ENCODE peak calls at places on chromosomes 16 and 17, in eight cellular contexts. S is right cardiac atrium, Y is right lobe of liver, M is heart right ventricle, U is ovary, N is neuronal stem cell, Q is ascending aorta, L is neural progenitor cell. B is an unnamed sample.

GRCh38 chr17:38894276-38894675 is 24.4 kb downstream of the LASP1 start:
- DNase-seq in S (no peak), Y (no peak), M (no peak), U (no peak), N (no peak), Q (no peak), L (no peak), B (no peak)

GRCh38 chr17:65963179-65963578 is 228.8 kb downstream of the CEP112 start:
- DNase-seq in S (no peak), Y (no peak), M (no peak), U (no peak), N (no peak), Q (no peak), L (no peak), B (no peak)

GRCh38 chr16:28933176-28933575 is 1.4 kb downstream of the CD19 start:
- DNase-seq in S (no peak), Y (no peak), M (no peak), U (no peak), N (no peak), Q (no peak), L (no peak), B (no peak)

GRCh38 chr17:22484826-22485225 is 792.5 kb downstream of the KCNJ18 start:
- DNase-seq in S (no peak), Y (no peak), M (no peak), U (no peak), N (no peak), Q (no peak), L (no peak), B (no peak)

GRCh38 chr17:7837375-7838290 is 3.6 kb downstream of the KDM6B start:
- DNase-seq in S (no peak), Y (no peak), M (no peak), U (no peak), N (no peak), Q (no peak), L (peak; percentile 53), B (peak; percentile 61)

GRCh38 chr16:19583665-19584300 is 28.3 kb downstream of the VPS35L start:
- DNase-seq in S (no peak), Y (no peak), M (peak; percentile 23), U (no peak), N (peak; percentile 20), Q (no peak), L (peak; percentile 56), B (no peak)

GRCh38 chr17:42571435-42572225 is 4.7 kb downstream of the MLX start:
- DNase-seq in S (no peak), Y (no peak), M (no peak), U (no peak), N (no peak), Q (no peak), L (no peak), B (no peak)

GRCh38 chr17:3961564-3962047 is 2.6 kb downstream of the ATP2A3 start:
- DNase-seq in S (no peak), Y (no peak), M (no peak), U (no peak), N (no peak), Q (no peak), L (no peak), B (peak; percentile 93)

GRCh38 chr17:4487820-4488716 is 10.6 kb upstream of the SPNS2 start:
- DNase-seq in S (no peak), Y (no peak), M (no peak), U (no peak), N (no peak), Q (no peak), L (no peak), B (no peak)

GRCh38 chr17:61926831-61927210 is 961 bp downstream of the INTS2 start:
- DNase-seq in S (no peak), Y (no peak), M (no peak), U (no peak), N (no peak), Q (no peak), L (no peak), B (no peak)

GRCh38 chr17:55606431-55606830 is 95.2 kb upstream of the SMIM36 start:
- DNase-seq in S (no peak), Y (no peak), M (no peak), U (no peak), N (no peak), Q (no peak), L (no peak), B (no peak)

GRCh38 chr16:87178977-87179376 is 138.2 kb downstream of the C16orf95 start:
- DNase-seq in S (peak; percentile 73), Y (peak; percentile 66), M (peak; percentile 59), U (no peak), N (no peak), Q (no peak), L (no peak), B (peak; percentile 80)

GRCh38 chr16:57795431-57795878 is 6.8 kb downstream of the KIFC3 start:
- DNase-seq in S (no peak), Y (no peak), M (peak; percentile 50), U (no peak), N (no peak), Q (no peak), L (peak; percentile 78), B (no peak)

GRCh38 chr17:61323696-61324539 is 75.7 kb upstream of the TBX2 start:
- DNase-seq in S (no peak), Y (no peak), M (no peak), U (no peak), N (no peak), Q (no peak), L (no peak), B (no peak)

DNA sequence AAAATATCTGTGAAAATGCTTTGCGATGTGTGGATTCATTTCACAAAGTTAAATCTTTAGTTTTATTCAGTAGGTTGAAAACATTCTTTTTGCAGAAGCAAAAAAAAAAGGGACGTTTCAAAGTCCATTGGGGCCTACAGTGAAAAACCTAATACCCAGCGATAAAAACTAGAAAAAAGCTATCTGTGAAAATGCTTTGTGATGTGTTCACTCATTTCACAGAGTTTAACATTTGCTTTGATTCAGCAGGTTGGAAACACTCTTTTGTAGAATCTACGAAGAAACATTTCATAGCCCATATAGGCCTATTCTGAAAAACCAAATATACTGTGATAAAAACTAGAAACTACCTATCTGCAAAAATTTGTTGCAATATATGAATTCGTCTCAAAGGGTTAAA is 113.6 kb upstream of the WSB1 start:
- DNase-seq in S (no peak), Y (no peak), M (no peak), U (no peak), N (no peak), Q (no peak), L (no peak), B (no peak)
- H3K9me3 ChIP-seq in S (no peaks in the 10 kb centered on the region), Y (no peaks in the 10 kb centered on the region), M (peaks cover 32% of the 10 kb centered on the region), U (no peaks in the 10 kb centered on the region), N (no peaks in the 10 kb centered on the region), Q (no peaks in the 10 kb centered on the region), L (peaks cover 55% of the 10 kb centered on the region), B (peaks cover 43% of the 10 kb centered on the region)

DNA sequence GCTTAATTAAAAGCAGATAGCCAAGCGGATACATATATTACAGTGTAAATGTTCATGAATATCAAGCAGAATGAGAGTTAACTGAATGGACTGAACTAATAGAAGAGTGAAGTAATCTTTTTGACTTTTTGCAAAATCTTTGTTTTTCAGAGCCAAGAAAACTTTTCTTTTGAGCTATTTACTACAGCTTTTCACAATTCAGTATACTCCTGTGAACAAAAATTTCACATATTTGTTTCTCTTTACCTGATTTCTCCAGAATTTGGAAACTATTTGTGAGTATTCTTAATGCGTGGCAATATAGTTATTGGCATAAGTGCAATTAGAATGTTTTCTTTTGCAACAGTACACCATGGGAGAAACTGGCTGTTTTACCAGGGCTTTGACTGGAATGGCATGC is 9.1 kb upstream of the DUXB start:
- DNase-seq in S (no peak), Y (no peak), M (no peak), U (no peak), N (peak; percentile 9), Q (no peak), L (no peak), B (no peak)
- H3K9me3 ChIP-seq in S (peaks cover 3% of the 10 kb centered on the region), Y (no peaks in the 10 kb centered on the region), M (peaks cover 24% of the 10 kb centered on the region), U (no peaks in the 10 kb centered on the region), N (peaks cover 8% of the 10 kb centered on the region), Q (no peaks in the 10 kb centered on the region), L (peaks cover 9% of the 10 kb centered on the region), B (peaks cover 29% of the 10 kb centered on the region)

GRCh38 chr16:11025120-11025531 is 80.8 kb downstream of the CLEC16A start:
- DNase-seq in S (no peak), Y (no peak), M (no peak), U (no peak), N (no peak), Q (no peak), L (no peak), B (no peak)
- H3K9me3 ChIP-seq in S (no peaks in the 10 kb centered on the region), Y (no peaks in the 10 kb centered on the region), M (peaks cover 38% of the 10 kb centered on the region), U (no peaks in the 10 kb centered on the region), N (peaks cover 24% of the 10 kb centered on the region), Q (peaks cover 13% of the 10 kb centered on the region), L (no peaks in the 10 kb centered on the region), B (peaks cover 37% of the 10 kb centered on the region)

DNA sequence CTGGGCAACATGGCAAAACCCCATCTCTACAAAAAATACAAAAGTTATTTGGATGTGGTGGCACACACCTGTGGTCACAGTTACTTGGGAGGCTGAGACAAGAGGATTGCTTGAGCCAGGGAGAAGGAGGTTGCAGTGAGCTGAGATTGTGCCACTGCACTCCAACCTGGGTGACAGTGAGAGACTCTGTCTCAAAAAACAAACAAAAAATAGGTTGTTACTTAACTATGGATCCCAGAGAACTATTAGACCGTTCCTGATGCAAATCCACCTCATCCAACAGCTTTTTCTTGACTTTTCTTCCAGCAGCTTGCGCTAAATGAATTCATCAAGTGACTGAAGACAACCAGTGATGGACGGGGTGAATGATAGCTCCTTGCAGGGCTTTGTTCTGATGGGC is at the start of gene OR2C1:
- DNase-seq in S (no peak), Y (no peak), M (no peak), U (no peak), N (no peak), Q (no peak), L (no peak), B (no peak)
- H3K9me3 ChIP-seq in S (no peaks in the 10 kb centered on the region), Y (no peaks in the 10 kb centered on the region), M (peaks cover 9% of the 10 kb centered on the region), U (no peaks in the 10 kb centered on the region), N (no peaks in the 10 kb centered on the region), Q (no peaks in the 10 kb centered on the region), L (no peaks in the 10 kb centered on the region), B (peaks cover 4% of the 10 kb centered on the region)

GRCh38 chr16:8295436-8295835 is 294.9 kb downstream of the TMEM114 start:
- DNase-seq in S (no peak), Y (no peak), M (no peak), U (no peak), N (no peak), Q (no peak), L (no peak), B (no peak)
- H3K9me3 ChIP-seq in S (no peaks in the 10 kb centered on the region), Y (no peaks in the 10 kb centered on the region), M (no peaks in the 10 kb centered on the region), U (no peaks in the 10 kb centered on the region), N (no peaks in the 10 kb centered on the region), Q (no peaks in the 10 kb centered on the region), L (no peaks in the 10 kb centered on the region), B (peaks cover 16% of the 10 kb centered on the region)

DNA sequence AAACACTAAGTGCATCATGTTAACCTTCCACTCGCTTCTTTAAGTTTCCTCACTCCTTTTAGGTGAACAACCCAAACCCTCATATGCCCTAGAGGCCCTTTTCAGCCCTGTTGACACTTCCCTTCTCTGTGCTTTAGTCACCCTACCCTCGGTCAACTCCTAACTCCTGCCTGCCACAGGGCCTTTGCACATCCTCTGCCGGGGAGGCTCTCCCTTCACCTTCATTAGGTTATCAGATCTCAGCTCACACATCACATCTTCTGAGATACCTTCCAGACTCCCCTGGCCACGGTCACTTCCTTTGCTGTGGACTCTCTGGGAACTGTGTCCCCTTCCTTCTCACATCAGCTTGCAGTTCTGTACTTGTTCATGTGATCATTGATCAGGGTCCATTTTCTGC is 574.4 kb downstream of the MAF start:
- DNase-seq in S (no peak), Y (no peak), M (no peak), U (no peak), N (no peak), Q (no peak), L (no peak), B (no peak)
- H3K9me3 ChIP-seq in S (no peaks in the 10 kb centered on the region), Y (no peaks in the 10 kb centered on the region), M (no peaks in the 10 kb centered on the region), U (no peaks in the 10 kb centered on the region), N (no peaks in the 10 kb centered on the region), Q (no peaks in the 10 kb centered on the region), L (no peaks in the 10 kb centered on the region), B (no peaks in the 10 kb centered on the region)